ENCODE peak calls at places on chromosomes 2 and 18, in nine cellular contexts. One of them, this sample, is unnamed. For H3K9me2, the result is how much of the 10 kb centered on the place peaks cover.

GRCh38 chr2:164044637-164045036 is 308.8 kb upstream of the FIGN start:
- DNase-seq in HCT116: no peak
- DNase-seq in PC-9: no peak
- DNase-seq in GM23338: no peak
- DNase-seq in GM23248: peak
- DNase-seq in SK-N-SH: no peak
- DNase-seq in PC-3: no peak
- DNase-seq in OCI-LY7: no peak
- DNase-seq in hepatocyte: no peak
- DNase-seq in this sample: no peak

GRCh38 chr18:67525328-67526110 is 9.0 kb upstream of the DSEL start:
- DNase-seq in OCI-LY7: no peak
- DNase-seq in PC-9: peak
- DNase-seq in GM23338: peak
- DNase-seq in PC-3: peak
- DNase-seq in GM23248: peak
- DNase-seq in hepatocyte: peak
- DNase-seq in HCT116: no peak
- DNase-seq in SK-N-SH: no peak
- DNase-seq in this sample: no peak

GRCh38 chr2:133346654-133347053 is 221.6 kb downstream of the NCKAP5 start:
- DNase-seq in HCT116: no peak
- DNase-seq in PC-3: peak
- DNase-seq in PC-9: no peak
- DNase-seq in OCI-LY7: no peak
- DNase-seq in hepatocyte: peak
- DNase-seq in SK-N-SH: no peak
- DNase-seq in GM23248: peak
- DNase-seq in GM23338: no peak
- DNase-seq in this sample: no peak

GRCh38 chr2:96243843-96244242 is 22.0 kb downstream of the TMEM127 start:
- DNase-seq in PC-9: no peak
- DNase-seq in SK-N-SH: no peak
- DNase-seq in hepatocyte: no peak
- DNase-seq in GM23338: no peak
- DNase-seq in PC-3: no peak
- DNase-seq in HCT116: no peak
- DNase-seq in OCI-LY7: no peak
- DNase-seq in GM23248: no peak
- DNase-seq in this sample: no peak

GRCh38 chr2:119950966-119951365 is 61.9 kb upstream of the EPB41L5 start:
- DNase-seq in PC-9: no peak
- DNase-seq in OCI-LY7: no peak
- DNase-seq in SK-N-SH: no peak
- DNase-seq in PC-3: no peak
- DNase-seq in GM23248: no peak
- DNase-seq in hepatocyte: no peak
- DNase-seq in HCT116: no peak
- DNase-seq in GM23338: no peak
- DNase-seq in this sample: no peak

GRCh38 chr2:150280255-150280654 is 207.2 kb downstream of the RND3 start:
- DNase-seq in hepatocyte: peak
- DNase-seq in HCT116: no peak
- DNase-seq in GM23248: peak
- DNase-seq in GM23338: no peak
- DNase-seq in PC-9: no peak
- DNase-seq in SK-N-SH: no peak
- DNase-seq in PC-3: no peak
- DNase-seq in OCI-LY7: no peak
- DNase-seq in this sample: no peak

GRCh38 chr2:89837962-89838625 is 1146.6 kb downstream of the RPIA start:
- DNase-seq in PC-9: no peak
- DNase-seq in PC-3: no peak
- DNase-seq in OCI-LY7: no peak
- DNase-seq in GM23338: no peak
- DNase-seq in HCT116: no peak
- DNase-seq in hepatocyte: no peak
- DNase-seq in SK-N-SH: no peak
- DNase-seq in GM23248: no peak
- DNase-seq in this sample: peak

GRCh38 chr2:181678033-181678586 is 2.2 kb downstream of the NEUROD1 start:
- DNase-seq in GM23248: peak
- DNase-seq in hepatocyte: peak
- DNase-seq in PC-3: peak
- DNase-seq in HCT116: no peak
- DNase-seq in SK-N-SH: no peak
- DNase-seq in PC-9: no peak
- DNase-seq in OCI-LY7: no peak
- DNase-seq in GM23338: peak
- DNase-seq in this sample: no peak

GRCh38 chr2:129619471-129619870 is 360.0 kb upstream of the RAB6C start:
- DNase-seq in OCI-LY7: no peak
- DNase-seq in GM23338: peak
- DNase-seq in GM23248: no peak
- DNase-seq in hepatocyte: no peak
- DNase-seq in PC-9: no peak
- DNase-seq in HCT116: no peak
- DNase-seq in PC-3: no peak
- DNase-seq in SK-N-SH: no peak
- DNase-seq in this sample: no peak

GRCh38 chr2:68857855-68858456 is 13.2 kb downstream of the BMP10 start:
- DNase-seq in HCT116: no peak
- DNase-seq in PC-9: no peak
- DNase-seq in GM23338: no peak
- DNase-seq in GM23248: no peak
- DNase-seq in hepatocyte: no peak
- DNase-seq in PC-3: no peak
- DNase-seq in OCI-LY7: no peak
- DNase-seq in SK-N-SH: no peak
- DNase-seq in this sample: no peak

GRCh38 chr2:216404010-216404618 is 8.2 kb upstream of the SMARCAL1 start:
- DNase-seq in hepatocyte: peak
- DNase-seq in SK-N-SH: peak
- DNase-seq in PC-3: peak
- DNase-seq in GM23248: peak
- DNase-seq in GM23338: peak
- DNase-seq in OCI-LY7: peak
- DNase-seq in PC-9: peak
- DNase-seq in HCT116: peak
- DNase-seq in this sample: peak

GRCh38 chr2:178199334-178199733 is 5.0 kb downstream of the OSBPL6 start:
- DNase-seq in SK-N-SH: no peak
- DNase-seq in PC-3: no peak
- DNase-seq in PC-9: no peak
- DNase-seq in HCT116: no peak
- DNase-seq in GM23248: no peak
- DNase-seq in hepatocyte: no peak
- DNase-seq in OCI-LY7: no peak
- DNase-seq in GM23338: no peak
- DNase-seq in this sample: no peak

GRCh38 chr2:223760838-223761502 is 76.4 kb downstream of the AP1S3 start:
- DNase-seq in HCT116: peak
- DNase-seq in SK-N-SH: peak
- DNase-seq in PC-3: peak
- DNase-seq in GM23248: peak
- DNase-seq in OCI-LY7: peak
- DNase-seq in PC-9: peak
- DNase-seq in hepatocyte: peak
- DNase-seq in GM23338: peak
- DNase-seq in this sample: peak

GRCh38 chr2:1816414-1816911 is 72.1 kb upstream of the PXDN start:
- DNase-seq in GM23338: no peak
- DNase-seq in PC-9: no peak
- DNase-seq in PC-3: no peak
- DNase-seq in HCT116: no peak
- DNase-seq in hepatocyte: no peak
- DNase-seq in GM23248: peak
- DNase-seq in SK-N-SH: no peak
- DNase-seq in OCI-LY7: no peak
- DNase-seq in this sample: no peak

GRCh38 chr2:179106342-179107178 is 56.6 kb upstream of the CCDC141 start:
- DNase-seq in OCI-LY7: no peak
- DNase-seq in PC-3: peak
- DNase-seq in SK-N-SH: peak
- DNase-seq in GM23248: peak
- DNase-seq in HCT116: peak
- DNase-seq in PC-9: peak
- DNase-seq in GM23338: no peak
- DNase-seq in hepatocyte: peak
- DNase-seq in this sample: no peak

GRCh38 chr2:193462411-193462810 is 1267.7 kb upstream of the TMEFF2 start:
- DNase-seq in GM23338: no peak
- DNase-seq in PC-9: no peak
- DNase-seq in OCI-LY7: no peak
- DNase-seq in HCT116: no peak
- DNase-seq in hepatocyte: no peak
- DNase-seq in SK-N-SH: no peak
- DNase-seq in PC-3: no peak
- DNase-seq in GM23248: no peak
- DNase-seq in this sample: no peak

GRCh38 chr2:232543491-232543890 is 4.0 kb downstream of the CHRNG start:
- DNase-seq in GM23338: no peak
- DNase-seq in PC-9: no peak
- DNase-seq in SK-N-SH: peak
- DNase-seq in PC-3: no peak
- DNase-seq in GM23248: no peak
- DNase-seq in hepatocyte: no peak
- DNase-seq in OCI-LY7: no peak
- DNase-seq in HCT116: no peak
- DNase-seq in this sample: no peak

GRCh38 chr2:232543928-232544631 is 4.6 kb downstream of the CHRNG start:
- DNase-seq in OCI-LY7: no peak
- DNase-seq in PC-3: no peak
- DNase-seq in PC-9: no peak
- DNase-seq in GM23338: no peak
- DNase-seq in HCT116: no peak
- DNase-seq in GM23248: no peak
- DNase-seq in SK-N-SH: peak
- DNase-seq in hepatocyte: no peak
- DNase-seq in this sample: no peak

GRCh38 chr2:232545511-232546375 is 4.6 kb downstream of the TIGD1 start:
- DNase-seq in GM23248: no peak
- DNase-seq in PC-9: no peak
- DNase-seq in GM23338: no peak
- DNase-seq in PC-3: no peak
- DNase-seq in HCT116: no peak
- DNase-seq in SK-N-SH: peak
- DNase-seq in OCI-LY7: no peak
- DNase-seq in hepatocyte: no peak
- DNase-seq in this sample: no peak

GRCh38 chr2:232542715-232543467 is 3.4 kb downstream of the CHRNG start:
- DNase-seq in PC-9: no peak
- DNase-seq in GM23248: no peak
- DNase-seq in GM23338: no peak
- DNase-seq in PC-3: no peak
- DNase-seq in hepatocyte: no peak
- DNase-seq in OCI-LY7: no peak
- DNase-seq in SK-N-SH: peak
- DNase-seq in HCT116: no peak
- DNase-seq in this sample: no peak

GRCh38 chr2:232544674-232545073 is 5.2 kb downstream of the CHRNG start:
- DNase-seq in hepatocyte: no peak
- DNase-seq in PC-3: no peak
- DNase-seq in SK-N-SH: no peak
- DNase-seq in GM23248: no peak
- DNase-seq in HCT116: no peak
- DNase-seq in GM23338: no peak
- DNase-seq in OCI-LY7: no peak
- DNase-seq in PC-9: no peak
- DNase-seq in this sample: no peak
- H3K27ac ChIP-seq in hepatocyte: no peak
- H3K27ac ChIP-seq in PC-3: no peak
- H3K27ac ChIP-seq in SK-N-SH: no peak
- H3K27ac ChIP-seq in GM23248: no peak
- H3K27ac ChIP-seq in HCT116: no peak
- H3K27ac ChIP-seq in GM23338: no peak
- H3K27ac ChIP-seq in OCI-LY7: no peak
- H3K27ac ChIP-seq in PC-9: no peak
- H3K27ac ChIP-seq in this sample: no peak

DNA sequence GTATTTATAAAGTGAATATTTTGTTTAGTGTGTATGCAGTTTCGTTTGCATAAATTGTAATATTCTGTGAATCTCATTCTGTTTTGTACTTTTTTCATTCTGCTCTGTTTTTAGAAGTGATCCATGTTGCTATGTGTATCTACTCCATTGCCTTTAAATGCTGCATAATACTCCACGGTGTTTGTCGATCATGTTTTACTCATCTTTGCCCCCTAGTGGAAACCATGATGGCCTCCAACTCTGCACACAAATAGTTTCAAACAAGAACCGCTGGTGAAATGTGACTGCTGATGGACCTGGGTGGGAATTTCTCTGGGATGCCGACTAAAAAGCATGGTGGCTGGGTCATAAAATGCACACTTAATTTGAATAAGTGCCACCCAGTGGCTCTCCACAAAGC is 32.0 kb upstream of the SKOR2 start:
- DNase-seq in HCT116: peak
- DNase-seq in PC-9: no peak
- DNase-seq in hepatocyte: peak
- DNase-seq in GM23248: peak
- DNase-seq in OCI-LY7: peak
- DNase-seq in GM23338: peak
- DNase-seq in PC-3: peak
- DNase-seq in SK-N-SH: peak
- DNase-seq in this sample: peak
- H3K9me2 ChIP-seq in HCT116: under half
- H3K9me2 ChIP-seq in PC-9: under half
- H3K9me2 ChIP-seq in hepatocyte: under half
- H3K9me2 ChIP-seq in GM23248: under half
- H3K9me2 ChIP-seq in OCI-LY7: under half
- H3K9me2 ChIP-seq in GM23338: under half
- H3K9me2 ChIP-seq in PC-3: under half
- H3K9me2 ChIP-seq in SK-N-SH: under half
- H3K9me2 ChIP-seq in this sample: under half

DNA sequence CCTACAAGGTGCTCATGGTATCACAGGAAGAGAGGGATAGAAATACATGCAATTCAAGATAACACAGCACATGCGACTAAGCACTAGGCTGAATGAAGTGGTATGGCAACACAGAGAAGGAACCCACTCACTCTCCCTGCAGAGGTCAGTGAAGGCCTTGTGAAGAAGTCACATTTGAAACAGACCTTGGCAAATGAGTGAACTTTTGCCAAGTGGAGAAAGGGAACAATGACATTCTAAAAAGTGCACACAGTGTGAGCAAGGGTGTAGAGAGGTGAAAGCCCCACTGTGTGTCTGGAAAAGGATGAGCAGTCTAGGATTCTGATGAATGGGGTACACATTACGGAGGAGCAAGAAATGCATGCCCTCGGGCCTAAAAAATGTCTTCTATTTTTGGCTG is 23.3 kb downstream of the KLF7 start:
- DNase-seq in GM23248: peak
- DNase-seq in hepatocyte: no peak
- DNase-seq in PC-3: no peak
- DNase-seq in GM23338: no peak
- DNase-seq in SK-N-SH: no peak
- DNase-seq in HCT116: no peak
- DNase-seq in PC-9: no peak
- DNase-seq in OCI-LY7: no peak
- DNase-seq in this sample: peak
- H3K27ac ChIP-seq in GM23248: peak
- H3K27ac ChIP-seq in hepatocyte: no peak
- H3K27ac ChIP-seq in PC-3: no peak
- H3K27ac ChIP-seq in GM23338: peak
- H3K27ac ChIP-seq in SK-N-SH: peak
- H3K27ac ChIP-seq in HCT116: no peak
- H3K27ac ChIP-seq in PC-9: no peak
- H3K27ac ChIP-seq in OCI-LY7: no peak
- H3K27ac ChIP-seq in this sample: no peak

GRCh38 chr18:77042583-77042982 is 90.0 kb downstream of the MBP start:
- DNase-seq in SK-N-SH: no peak
- DNase-seq in HCT116: no peak
- DNase-seq in GM23248: no peak
- DNase-seq in PC-9: no peak
- DNase-seq in hepatocyte: no peak
- DNase-seq in PC-3: no peak
- DNase-seq in OCI-LY7: no peak
- DNase-seq in GM23338: no peak
- DNase-seq in this sample: no peak
- H3K9me2 ChIP-seq in SK-N-SH: under half
- H3K9me2 ChIP-seq in HCT116: under half
- H3K9me2 ChIP-seq in GM23248: under half
- H3K9me2 ChIP-seq in PC-9: under half
- H3K9me2 ChIP-seq in hepatocyte: under half
- H3K9me2 ChIP-seq in PC-3: under half
- H3K9me2 ChIP-seq in OCI-LY7: under half
- H3K9me2 ChIP-seq in GM23338: under half
- H3K9me2 ChIP-seq in this sample: under half

This sample was measured in Karpas-422.